ENCODE peak calls at places on chromosomes 4 and X, in ten cellular contexts. O is HFF-Myc, R is AG10803, I is A673, Q is brain microvascular endothelial cell, J is Peyer's patch, S is MG63, X is foreskin fibroblast, Z is uterus, C is A549. A is an unnamed sample.

GRCh38 chr4:921830-922331 is 10.2 kb downstream of the GAK start:
- DNase-seq in O (no peak), R (no peak), I (no peak), Q (no peak), J (peak; percentile 32), S (no peak), X (no peak), Z (peak; percentile 8), C (no peak), A (peak; percentile 34)

GRCh38 chr4:148056879-148057278 is 325.0 kb downstream of the ARHGAP10 start:
- DNase-seq in O (peak; percentile 19), R (peak; percentile 51), I (peak; percentile 70), Q (peak; percentile 63), J (no peak), S (peak; percentile 58), X (peak; percentile 32), Z (no peak), C (peak; percentile 3), A (peak; percentile 64)

GRCh38 chr4:185640809-185641675 is 105.7 kb upstream of the PDLIM3 start:
- DNase-seq in O (peak; percentile 24), R (peak; percentile 84), I (peak; percentile 69), Q (peak; percentile 54), J (no peak), S (no peak), X (peak; percentile 18), Z (no peak), C (peak; percentile 70), A (peak; percentile 88)

GRCh38 chrX:1592128-1592862 is 891 bp downstream of the AKAP17A start:
- DNase-seq in O (no peak), R (no peak), I (no peak), Q (peak; percentile 11), J (no peak), S (peak; percentile 33), X (peak; percentile 15), Z (no peak), C (no peak), A (peak; percentile 94)

GRCh38 chr4:152727784-152728183 is 48.0 kb upstream of the TMEM154 start:
- DNase-seq in O (no peak), R (no peak), I (no peak), Q (no peak), J (no peak), S (no peak), X (no peak), Z (no peak), C (no peak), A (no peak)

GRCh38 chrX:113868169-113868568 is 715.7 kb upstream of the HTR2C start:
- DNase-seq in O (no peak), R (no peak), I (peak; percentile 12), Q (no peak), J (no peak), S (no peak), X (no peak), Z (no peak), C (no peak), A (no peak)

GRCh38 chr4:5821665-5822358 is 71.1 kb downstream of the CRMP1 start:
- DNase-seq in O (no peak), R (no peak), I (peak; percentile 47), Q (no peak), J (no peak), S (no peak), X (no peak), Z (no peak), C (peak; percentile 11), A (peak; percentile 74)

GRCh38 chrX:17759990-17760389 is 22.7 kb downstream of the SCML1 start:
- DNase-seq in O (no peak), R (no peak), I (no peak), Q (no peak), J (no peak), S (no peak), X (no peak), Z (no peak), C (no peak), A (no peak)

GRCh38 chrX:53435997-53436396 is 1.8 kb upstream of the HSD17B10 start:
- DNase-seq in O (no peak), R (peak; percentile 56), I (peak; percentile 83), Q (peak; percentile 53), J (peak; percentile 53), S (peak; percentile 45), X (peak; percentile 41), Z (peak; percentile 59), C (peak; percentile 78), A (peak; percentile 85)

GRCh38 chr4:13103382-13104015 is 380.6 kb downstream of the RAB28 start:
- DNase-seq in O (no peak), R (no peak), I (no peak), Q (no peak), J (no peak), S (no peak), X (no peak), Z (no peak), C (no peak), A (no peak)

GRCh38 chrX:13285693-13286092 is 34.2 kb downstream of the ATXN3L start:
- DNase-seq in O (no peak), R (no peak), I (no peak), Q (no peak), J (no peak), S (no peak), X (no peak), Z (no peak), C (no peak), A (no peak)

GRCh38 chr4:784401-785331 is 41.3 kb downstream of the CPLX1 start:
- DNase-seq in O (no peak), R (no peak), I (no peak), Q (no peak), J (no peak), S (no peak), X (no peak), Z (no peak), C (no peak), A (peak; percentile 71)

GRCh38 chr4:95761441-95761840 is 78.5 kb upstream of the PDHA2 start:
- DNase-seq in O (no peak), R (no peak), I (peak; percentile 48), Q (peak; percentile 63), J (no peak), S (no peak), X (no peak), Z (no peak), C (peak; percentile 21), A (no peak)

GRCh38 chrX:149687991-149688390 is 23.9 kb upstream of the MAGEA11 start:
- DNase-seq in O (no peak), R (no peak), I (no peak), Q (no peak), J (no peak), S (no peak), X (no peak), Z (no peak), C (no peak), A (no peak)

GRCh38 chr4:14054391-14054790 is 426.9 kb upstream of the BOD1L1 start:
- DNase-seq in O (no peak), R (no peak), I (peak; percentile 22), Q (no peak), J (no peak), S (no peak), X (no peak), Z (no peak), C (no peak), A (no peak)

GRCh38 chrX:134898450-134898849 is 92.3 kb upstream of the SMIM10 start:
- DNase-seq in O (no peak), R (no peak), I (peak; percentile 6), Q (no peak), J (no peak), S (no peak), X (no peak), Z (no peak), C (no peak), A (no peak)

GRCh38 chr4:145302725-145303124 is 122.3 kb upstream of the OTUD4 start:
- DNase-seq in O (no peak), R (no peak), I (no peak), Q (no peak), J (no peak), S (no peak), X (no peak), Z (no peak), C (no peak), A (no peak)

GRCh38 chrX:20361890-20362262 is 95.2 kb upstream of the RPS6KA3 start:
- DNase-seq in O (no peak), R (peak; percentile 85), I (peak; percentile 26), Q (peak; percentile 65), J (no peak), S (no peak), X (peak; percentile 40), Z (no peak), C (peak; percentile 91), A (peak; percentile 78)
- H3K4me3 ChIP-seq in O (no peak overlapping the region), R (no peak overlapping the region), I (no peak overlapping the region), Q (no peak overlapping the region), J (no peak overlapping the region), S (no peak overlapping the region), X (no peak overlapping the region), Z (no peak overlapping the region), C (peak overlapping the region; percentile 32), A (no peak overlapping the region)

GRCh38 chr4:16684083-16684482 is 214.4 kb downstream of the LDB2 start:
- DNase-seq in O (peak; percentile 47), R (peak; percentile 60), I (no peak), Q (peak; percentile 94), J (no peak), S (no peak), X (peak; percentile 69), Z (no peak), C (no peak), A (no peak)
- H3K4me3 ChIP-seq in O (no peak overlapping the region), R (no peak overlapping the region), I (no peak overlapping the region), Q (no peak overlapping the region), J (no peak overlapping the region), S (no peak overlapping the region), X (no peak overlapping the region), Z (no peak overlapping the region), C (no peak overlapping the region), A (peak overlapping the region; percentile 22)

GRCh38 chr4:76898385-76898692 is 395 bp upstream of the SOWAHB start:
- DNase-seq in O (no peak), R (no peak), I (no peak), Q (no peak), J (no peak), S (no peak), X (no peak), Z (no peak), C (no peak), A (no peak)
- H3K4me3 ChIP-seq in O (no peak overlapping the region), R (peak overlapping the region; percentile 46), I (peak overlapping the region; percentile 43), Q (peak overlapping the region; percentile 49), J (peak overlapping the region; percentile 84), S (peak overlapping the region; percentile 32), X (peak overlapping the region; percentile 40), Z (peak overlapping the region; percentile 36), C (peak overlapping the region; percentile 61), A (peak overlapping the region; percentile 55)

GRCh38 chr4:80197601-80198444 is 520 bp downstream of the PRDM8 start:
- DNase-seq in O (no peak), R (no peak), I (no peak), Q (no peak), J (peak; percentile 45), S (peak; percentile 43), X (no peak), Z (no peak), C (no peak), A (peak; percentile 81)

GRCh38 chr4:80201326-80202151 is 4.2 kb downstream of the PRDM8 start:
- DNase-seq in O (peak; percentile 67), R (peak; percentile 62), I (peak; percentile 26), Q (no peak), J (no peak), S (no peak), X (peak; percentile 85), Z (peak; percentile 55), C (no peak), A (peak; percentile 88)

GRCh38 chr4:80199947-80200346 is 2.6 kb downstream of the PRDM8 start:
- DNase-seq in O (no peak), R (no peak), I (no peak), Q (no peak), J (no peak), S (no peak), X (no peak), Z (no peak), C (no peak), A (peak; percentile 41)

GRCh38 chr4:80197132-80197573 is at the start of gene PRDM8:
- DNase-seq in O (no peak), R (peak; percentile 39), I (peak; percentile 26), Q (no peak), J (no peak), S (peak; percentile 54), X (no peak), Z (no peak), C (no peak), A (peak; percentile 87)

GRCh38 chr4:80199004-80199579 is 1.8 kb downstream of the PRDM8 start:
- DNase-seq in O (no peak), R (no peak), I (no peak), Q (no peak), J (no peak), S (no peak), X (no peak), Z (no peak), C (no peak), A (no peak)
- H3K4me3 ChIP-seq in O (no peak overlapping the region), R (no peak overlapping the region), I (no peak overlapping the region), Q (no peak overlapping the region), J (no peak overlapping the region), S (no peak overlapping the region), X (peak overlapping the region; percentile 11), Z (no peak overlapping the region), C (no peak overlapping the region), A (no peak overlapping the region)

A was measured in osteoblast.